ENCODE peak calls at places on chromosomes 13 and 19, in five cellular contexts. D is endothelial cell of umbilical vein, F is right lobe of liver, K is left ventricle myocardium inferior, I is pancreas. C is an unnamed sample.

GRCh38 chr13:40064154-40064713 is 408.8 kb downstream of the COG6 start:
- DNase-seq in F (no peak), D (peak; percentile 20), I (no peak), K (no peak), C (no peak)

GRCh38 chr19:36152061-36152885 is at the start of gene COX7A1:
- DNase-seq in F (peak; percentile 59), D (peak; percentile 23), K (peak; percentile 87), I (peak; percentile 43), C (no peak)

GRCh38 chr13:33348366-33348765 is 62.8 kb upstream of the STARD13 start:
- DNase-seq in I (no peak), F (no peak), D (no peak), K (no peak), C (peak; percentile 76)

GRCh38 chr13:31242342-31242741 is 42.6 kb downstream of the B3GLCT start:
- DNase-seq in F (no peak), D (no peak), K (no peak), I (no peak), C (no peak)

GRCh38 chr13:59609421-59609820 is 554.3 kb downstream of the DIAPH3 start:
- DNase-seq in I (no peak), F (no peak), K (no peak), D (no peak), C (no peak)

GRCh38 chr19:40519352-40520322 is 52.8 kb downstream of the SPTBN4 start:
- DNase-seq in D (no peak), F (no peak), K (no peak), I (no peak), C (no peak)

GRCh38 chr13:100508996-100509395 is 79.6 kb downstream of the GGACT start:
- DNase-seq in F (no peak), I (no peak), D (no peak), K (no peak), C (no peak)

GRCh38 chr13:24512208-24513068 is at the start of gene PARP4:
- DNase-seq in I (peak; percentile 77), D (peak; percentile 90), F (peak; percentile 87), K (peak; percentile 79), C (no peak)

GRCh38 chr19:8087876-8088275 is 35.3 kb downstream of the CCL25 start:
- DNase-seq in F (no peak), D (no peak), K (no peak), I (no peak), C (no peak)

GRCh38 chr13:26022538-26023292 is 29.1 kb downstream of the SHISA2 start:
- DNase-seq in F (no peak), I (peak; percentile 79), K (peak; percentile 83), D (no peak), C (no peak)

GRCh38 chr19:12603714-12604113 is 6.9 kb downstream of the ZNF490 start:
- DNase-seq in F (no peak), K (no peak), I (no peak), D (no peak), C (no peak)

GRCh38 chr13:106318941-106319411 is 216.5 kb downstream of the EFNB2 start:
- DNase-seq in F (no peak), I (no peak), K (no peak), D (peak; percentile 97), C (no peak)

GRCh38 chr13:30431269-30431950 is 9.1 kb downstream of the UBE2L5 start:
- DNase-seq in I (no peak), D (no peak), F (no peak), K (no peak), C (no peak)

GRCh38 chr13:19058566-19058965 is 123.1 kb downstream of the TUBA3C start:
- DNase-seq in I (no peak), D (no peak), K (no peak), F (no peak), C (no peak)

GRCh38 chr13:46801831-46802230 is 4.9 kb upstream of the ESD start:
- DNase-seq in I (no peak), F (no peak), D (no peak), K (no peak), C (no peak)

DNA sequence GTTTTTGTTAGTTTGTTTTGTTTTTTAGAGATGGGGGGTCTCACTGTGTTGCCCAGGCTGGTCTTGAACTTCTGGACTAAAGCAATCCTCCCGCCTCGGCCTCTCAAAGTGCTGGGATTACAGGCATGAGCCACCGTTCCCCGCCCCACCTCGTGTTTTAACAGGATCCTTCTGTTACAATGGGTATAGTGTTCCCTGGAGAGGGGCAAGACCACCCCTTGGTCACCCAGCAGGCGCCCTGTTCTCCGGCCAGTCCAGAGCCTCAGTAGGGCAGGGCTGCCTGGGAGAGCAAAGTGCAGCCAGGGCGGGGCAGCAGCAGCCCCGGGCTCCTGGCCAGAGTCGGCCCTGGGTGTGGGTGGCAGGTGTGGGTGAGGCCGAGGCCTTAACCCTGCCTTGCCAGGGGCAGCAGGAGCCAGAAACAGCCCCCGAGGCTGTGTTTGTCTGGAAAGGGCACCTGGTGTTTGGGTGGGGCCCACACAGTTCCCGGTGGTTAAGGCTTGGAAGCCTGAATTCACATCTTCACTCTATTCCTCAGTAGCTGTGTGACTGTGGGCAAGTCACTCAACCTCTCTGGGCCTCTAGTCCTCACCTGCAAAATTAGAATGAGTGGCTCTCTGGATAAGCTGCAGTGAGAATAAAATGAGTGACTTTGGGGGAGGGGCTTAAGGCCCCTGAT is 7.2 kb downstream of the VASP start:
- DNase-seq in K (no peak), I (peak; percentile 64), F (peak; percentile 89), D (no peak), C (no peak)
- H3K36me3 ChIP-seq in K (peaks cover 23% of the 10 kb centered on the region), I (peaks cover 4% of the 10 kb centered on the region), F (no peaks in the 10 kb centered on the region), D (peaks cover 7% of the 10 kb centered on the region), C (no peaks in the 10 kb centered on the region)

GRCh38 chr13:113638806-113639205 is 19.2 kb downstream of the ATP4B start:
- DNase-seq in D (no peak), I (peak; percentile 2), K (no peak), F (peak; percentile 15), C (no peak)
- H3K36me3 ChIP-seq in D (peaks cover 13% of the 10 kb centered on the region), I (no peaks in the 10 kb centered on the region), K (peaks cover 76% of the 10 kb centered on the region), F (peaks cover 8% of the 10 kb centered on the region), C (peaks cover 88% of the 10 kb centered on the region)

GRCh38 chr19:39389621-39390414 is 1.1 kb downstream of the PAF1 start:
- DNase-seq in D (no peak), F (no peak), K (no peak), I (no peak), C (no peak)
- H3K36me3 ChIP-seq in D (peaks cover 7% of the 10 kb centered on the region), F (no peaks in the 10 kb centered on the region), K (peaks cover 70% of the 10 kb centered on the region), I (no peaks in the 10 kb centered on the region), C (peaks cover 45% of the 10 kb centered on the region)

GRCh38 chr13:114017028-114017630 is 43.3 kb upstream of the C13orf46 start:
- DNase-seq in F (no peak), D (no peak), K (no peak), I (no peak), C (no peak)
- H3K36me3 ChIP-seq in F (no peaks in the 10 kb centered on the region), D (peaks cover 10% of the 10 kb centered on the region), K (peaks cover 64% of the 10 kb centered on the region), I (no peaks in the 10 kb centered on the region), C (no peaks in the 10 kb centered on the region)

DNA sequence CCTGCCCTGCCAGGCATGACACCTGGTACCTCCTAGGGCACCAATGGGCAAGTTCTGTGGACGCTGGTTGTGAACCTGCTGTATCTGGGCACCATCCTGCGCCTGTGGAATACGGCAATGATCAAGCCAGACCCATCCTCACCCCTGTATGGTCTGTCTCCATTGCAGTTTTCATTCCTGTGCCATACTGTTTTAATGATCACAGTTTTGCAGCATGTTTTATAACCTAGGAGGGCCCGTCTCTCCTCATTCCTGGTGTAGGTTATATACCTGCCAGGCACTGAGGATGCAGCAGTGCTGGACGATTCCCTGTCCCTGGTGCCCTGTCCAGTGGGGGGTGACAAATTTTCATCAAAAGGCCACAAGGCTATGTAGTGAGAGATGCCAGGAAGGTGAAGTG is 5.6 kb downstream of the TBC1D17 start:
- DNase-seq in D (no peak), I (no peak), F (no peak), K (no peak), C (no peak)
- H3K36me3 ChIP-seq in D (peaks cover 18% of the 10 kb centered on the region), I (peaks cover 9% of the 10 kb centered on the region), F (peaks cover 17% of the 10 kb centered on the region), K (peaks cover 82% of the 10 kb centered on the region), C (peaks cover 55% of the 10 kb centered on the region)

DNA sequence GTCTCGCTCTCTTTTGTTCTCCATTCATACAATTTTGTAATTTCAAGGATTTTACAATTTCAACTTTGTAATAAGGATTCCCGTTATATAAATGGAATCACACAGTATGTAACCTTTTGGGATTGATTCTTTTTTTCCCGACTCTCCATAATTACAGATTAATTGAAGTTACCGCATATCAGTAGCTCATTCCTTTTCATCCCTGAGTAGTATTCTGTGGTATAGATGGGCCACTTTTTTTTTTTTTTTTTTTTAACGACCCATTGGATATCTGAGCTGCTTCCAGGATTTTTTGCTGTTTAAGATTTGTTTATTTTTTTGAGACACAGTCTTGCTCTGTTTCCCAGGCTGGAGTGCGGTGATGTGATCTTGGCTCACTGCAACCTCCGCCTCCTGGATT is 27.8 kb downstream of the UHRF1 start:
- DNase-seq in K (no peak), I (no peak), D (no peak), F (no peak), C (no peak)
- H3K36me3 ChIP-seq in K (no peaks in the 10 kb centered on the region), I (no peaks in the 10 kb centered on the region), D (no peaks in the 10 kb centered on the region), F (no peaks in the 10 kb centered on the region), C (peaks cover 68% of the 10 kb centered on the region)

DNA sequence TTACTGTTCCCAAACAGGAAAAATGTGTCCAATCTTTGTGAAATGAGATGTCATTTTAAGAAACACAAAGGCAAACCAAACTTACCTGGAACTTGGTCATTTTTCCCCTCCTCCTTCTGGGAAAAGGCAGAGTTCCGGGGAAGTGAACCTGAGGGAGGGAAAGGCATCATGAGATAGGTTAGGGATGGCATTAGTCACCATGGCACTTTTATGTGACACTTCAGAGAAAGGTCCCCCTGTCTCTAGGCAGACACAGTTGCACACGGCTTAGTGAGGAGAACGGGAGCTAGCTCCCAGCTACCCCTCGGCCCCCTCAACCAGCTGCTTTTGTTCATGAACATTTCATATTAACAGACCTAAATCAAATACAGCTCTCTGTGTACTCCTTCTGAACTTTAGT is 1.5 kb downstream of the ZNF235 start:
- DNase-seq in F (no peak), K (no peak), D (no peak), I (no peak), C (no peak)
- H3K36me3 ChIP-seq in F (peaks cover 17% of the 10 kb centered on the region), K (peaks cover 43% of the 10 kb centered on the region), D (peaks cover 3% of the 10 kb centered on the region), I (peaks cover 6% of the 10 kb centered on the region), C (peaks cover 29% of the 10 kb centered on the region)

DNA sequence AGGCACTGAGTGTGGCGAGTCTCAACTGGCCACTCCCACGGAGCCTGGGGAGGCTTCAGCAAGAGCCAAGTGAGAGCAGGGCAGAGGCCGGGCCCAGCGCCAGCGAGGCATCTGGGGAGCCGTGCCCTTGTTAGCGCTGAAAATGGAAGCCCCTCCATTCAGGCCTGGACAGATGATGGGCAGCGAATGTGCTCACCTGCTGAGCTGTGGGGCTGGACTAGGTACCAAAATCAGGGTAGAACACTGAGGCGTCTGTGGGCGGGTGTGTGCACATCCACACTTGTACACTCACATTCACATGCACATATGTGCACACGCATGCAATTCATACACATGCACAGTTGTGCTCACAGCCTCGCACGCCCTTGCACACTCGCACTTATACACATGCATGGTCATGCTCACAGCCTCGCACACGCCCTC is 20.7 kb downstream of the NAXD start:
- DNase-seq in K (no peak), F (no peak), I (peak; percentile 2), D (no peak), C (no peak)
- H3K36me3 ChIP-seq in K (peaks cover 64% of the 10 kb centered on the region), F (peaks cover 11% of the 10 kb centered on the region), I (peaks cover 5% of the 10 kb centered on the region), D (peaks cover 13% of the 10 kb centered on the region), C (peaks cover 48% of the 10 kb centered on the region)

C was measured in SK-N-MC.